ENCODE peak calls at places on chromosome 11, in eight cellular contexts. Z is esophagus squamous epithelium, P is AG04450, I is kidney epithelial cell, A is Peyer's patch, U is suprapubic skin, C is IMR-90, M is gastrocnemius medialis. V is an unnamed sample. For H3K27me3, the result is how much of the 10 kb centered on the place peaks cover.

GRCh38 chr11:64724863-64725535 is 2.0 kb upstream of the NRXN2 start:
- DNase-seq in Z (no peak), P (no peak), I (no peak), A (no peak), U (no peak), C (no peak), M (no peak), V (no peak)

GRCh38 chr11:130620566-130620965 is 172.1 kb downstream of the ADAMTS15 start:
- DNase-seq in Z (no peak), P (no peak), I (no peak), A (no peak), U (no peak), C (no peak), M (no peak), V (no peak)

GRCh38 chr11:16226245-16226644 is 130.1 kb downstream of the SOX6 start:
- DNase-seq in Z (no peak), P (no peak), I (peak), A (peak), U (no peak), C (peak), M (peak), V (no peak)

GRCh38 chr11:128472128-128473110 is 114.9 kb downstream of the ETS1 start:
- DNase-seq in Z (no peak), P (no peak), I (no peak), A (no peak), U (no peak), C (peak), M (no peak), V (no peak)

GRCh38 chr11:10762913-10763421 is 11.9 kb downstream of the CTR9 start:
- DNase-seq in Z (no peak), P (no peak), I (no peak), A (no peak), U (no peak), C (no peak), M (no peak), V (no peak)

GRCh38 chr11:47366020-47366490 is 12.3 kb downstream of the SPI1 start:
- DNase-seq in Z (no peak), P (no peak), I (no peak), A (no peak), U (no peak), C (no peak), M (no peak), V (no peak)

GRCh38 chr11:11988099-11988651 is 20.3 kb downstream of the DKK3 start:
- DNase-seq in Z (no peak), P (no peak), I (no peak), A (no peak), U (peak), C (peak), M (no peak), V (peak)

GRCh38 chr11:35967042-35967441 is 23.2 kb downstream of the LDLRAD3 start:
- DNase-seq in Z (no peak), P (no peak), I (no peak), A (no peak), U (no peak), C (no peak), M (no peak), V (no peak)

GRCh38 chr11:58027341-58027740 is 3.4 kb upstream of the OR6Q1 start:
- DNase-seq in Z (no peak), P (peak), I (no peak), A (no peak), U (no peak), C (peak), M (no peak), V (no peak)

GRCh38 chr11:115408036-115408911 is 95.9 kb downstream of the CADM1 start:
- DNase-seq in Z (no peak), P (no peak), I (no peak), A (no peak), U (no peak), C (peak), M (no peak), V (no peak)

GRCh38 chr11:61693897-61694840 is 14.0 kb downstream of the DAGLA start:
- DNase-seq in Z (no peak), P (no peak), I (no peak), A (no peak), U (no peak), C (no peak), M (no peak), V (no peak)

GRCh38 chr11:61193596-61193995 is 9.7 kb upstream of the PGA3 start:
- DNase-seq in Z (no peak), P (no peak), I (no peak), A (no peak), U (no peak), C (no peak), M (no peak), V (peak)

GRCh38 chr11:65501005-65501529 is 2.2 kb downstream of the MALAT1 start:
- DNase-seq in Z (no peak), P (no peak), I (no peak), A (no peak), U (no peak), C (peak), M (no peak), V (no peak)

DNA sequence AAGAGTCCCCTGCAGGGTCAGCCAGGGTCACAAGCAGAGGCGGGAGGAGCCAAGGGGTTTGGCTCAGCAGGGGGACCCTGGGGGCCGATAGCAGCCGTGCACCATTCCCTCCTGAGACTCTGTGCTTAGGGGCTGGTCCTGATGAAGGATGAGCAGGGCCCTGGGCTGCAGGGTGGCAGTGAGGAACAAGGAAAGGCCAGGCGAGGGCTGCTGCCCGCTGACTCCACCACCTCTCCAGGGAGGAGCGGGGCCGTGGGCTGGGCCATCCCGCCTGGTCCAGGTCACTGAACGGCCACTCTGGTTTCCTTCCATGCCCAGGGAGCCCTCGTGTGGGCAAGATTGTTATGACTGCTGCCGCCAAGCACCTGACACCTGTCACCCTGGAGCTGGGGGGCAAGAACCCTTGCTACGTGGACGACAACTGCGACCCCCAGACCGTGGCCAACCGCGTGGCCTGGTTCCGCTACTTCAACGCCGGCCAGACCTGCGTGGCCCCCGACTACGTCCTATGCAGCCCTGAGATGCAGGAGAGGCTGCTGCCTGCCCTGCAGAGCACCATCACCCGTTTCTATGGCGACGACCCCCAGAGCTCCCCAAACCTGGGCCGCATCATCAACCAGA is 9.2 kb upstream of the NDUFS8 start:
- DNase-seq in Z (no peak), P (no peak), I (no peak), A (peak), U (no peak), C (no peak), M (no peak), V (no peak)
- TF ChIP-seq CTCF in Z (no peak), P (no peak), I (peak), A (peak), U (no peak), C (peak), M (no peak), V (no peak)

DNA sequence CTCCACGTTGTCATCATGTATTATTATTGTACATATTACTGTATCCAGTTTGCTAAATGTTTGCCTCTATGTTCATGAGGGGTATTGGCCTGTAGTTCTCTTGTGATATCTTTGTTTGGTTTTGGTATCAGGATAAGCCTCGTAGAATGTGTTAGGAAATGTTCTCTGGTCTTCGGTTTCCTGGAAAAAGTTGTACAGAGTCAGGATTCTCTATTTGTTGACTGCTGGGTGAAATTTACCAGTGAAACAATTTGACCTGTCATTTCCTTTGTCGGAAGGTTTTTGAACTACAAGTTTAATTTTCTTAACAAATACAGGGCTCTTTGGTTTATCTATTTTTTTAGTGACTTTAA is 23.2 kb upstream of the KRTAP5-6 start:
- DNase-seq in Z (no peak), P (no peak), I (no peak), A (no peak), U (no peak), C (no peak), M (no peak), V (no peak)
- H3K27me3 ChIP-seq in Z (under half), P (under half), I (under half), A (under half), U (half or more), C (under half), M (under half), V (under half)

GRCh38 chr11:13891911-13892310 is 70.6 kb upstream of the SPON1 start:
- DNase-seq in Z (no peak), P (no peak), I (no peak), A (no peak), U (no peak), C (no peak), M (no peak), V (no peak)

GRCh38 chr11:13902456-13902855 is 60.1 kb upstream of the SPON1 start:
- DNase-seq in Z (no peak), P (no peak), I (no peak), A (no peak), U (no peak), C (no peak), M (no peak), V (no peak)

GRCh38 chr11:13897606-13898276 is 64.8 kb upstream of the SPON1 start:
- DNase-seq in Z (no peak), P (no peak), I (no peak), A (no peak), U (no peak), C (no peak), M (no peak), V (no peak)

GRCh38 chr11:13896175-13896989 is 66.1 kb upstream of the SPON1 start:
- DNase-seq in Z (no peak), P (no peak), I (peak), A (no peak), U (no peak), C (no peak), M (no peak), V (no peak)

DNA sequence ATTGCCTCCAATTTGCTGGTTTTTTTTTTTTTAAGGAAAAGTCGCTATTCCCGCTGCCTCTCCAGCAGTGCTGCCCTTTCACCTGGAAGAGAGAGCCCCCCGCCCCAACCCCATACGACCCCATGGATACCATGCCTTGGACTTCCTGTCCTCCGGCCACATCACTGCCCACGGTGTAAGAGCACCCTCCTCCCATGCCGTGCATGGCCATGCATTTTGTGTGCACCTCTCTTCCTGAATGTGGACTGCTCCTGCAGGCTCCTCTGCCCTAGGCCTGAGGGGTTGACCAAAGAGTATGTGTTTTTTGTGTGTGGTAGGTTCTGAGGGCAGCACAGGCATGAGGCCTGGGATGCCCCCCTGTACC is 65.6 kb upstream of the SPON1 start:
- DNase-seq in Z (no peak), P (no peak), I (no peak), A (no peak), U (no peak), C (no peak), M (no peak), V (no peak)
- H3K4me3 ChIP-seq in Z (no peak), P (no peak), I (no peak), A (no peak), U (no peak), C (no peak), M (no peak), V (no peak)

GRCh38 chr11:2531277-2531986 is 86.6 kb downstream of the KCNQ1 start:
- DNase-seq in Z (no peak), P (peak), I (no peak), A (peak), U (no peak), C (peak), M (peak), V (peak)
- TF ChIP-seq CTCF in Z (peak), P (peak), I (peak), A (peak), U (peak), C (peak), M (peak), V (peak)

GRCh38 chr11:114059984-114060401 is 482 bp downstream of the ZBTB16 start:
- DNase-seq in Z (no peak), P (no peak), I (no peak), A (peak), U (no peak), C (no peak), M (peak), V (no peak)

GRCh38 chr11:114058871-114059277 is 637 bp upstream of the ZBTB16 start:
- DNase-seq in Z (no peak), P (no peak), I (no peak), A (no peak), U (no peak), C (no peak), M (peak), V (no peak)

GRCh38 chr11:114061053-114062049 is 1.8 kb downstream of the ZBTB16 start:
- DNase-seq in Z (no peak), P (no peak), I (no peak), A (peak), U (peak), C (no peak), M (peak), V (no peak)

GRCh38 chr11:114059278-114059983 is at the start of gene ZBTB16:
- DNase-seq in Z (no peak), P (no peak), I (no peak), A (peak), U (peak), C (no peak), M (peak), V (peak)

GRCh38 chr11:114060402-114061052 is 1.0 kb downstream of the ZBTB16 start:
- DNase-seq in Z (no peak), P (no peak), I (no peak), A (peak), U (peak), C (no peak), M (peak), V (no peak)
- H3K27me3 ChIP-seq in Z (under half), P (half or more), I (half or more), A (under half), U (under half), C (half or more), M (under half), V (under half)

GRCh38 chr11:117600261-117600783 is 196.7 kb downstream of the DSCAML1 start:
- DNase-seq in Z (no peak), P (no peak), I (no peak), A (no peak), U (no peak), C (no peak), M (no peak), V (no peak)

GRCh38 chr11:117597083-117597482 is 199.9 kb downstream of the DSCAML1 start:
- DNase-seq in Z (no peak), P (no peak), I (no peak), A (no peak), U (no peak), C (peak), M (no peak), V (no peak)

GRCh38 chr11:117605331-117605730 is 191.7 kb downstream of the DSCAML1 start:
- DNase-seq in Z (no peak), P (no peak), I (no peak), A (no peak), U (no peak), C (no peak), M (no peak), V (no peak)

GRCh38 chr11:117604349-117604995 is 192.5 kb downstream of the DSCAML1 start:
- DNase-seq in Z (no peak), P (no peak), I (no peak), A (no peak), U (no peak), C (peak), M (no peak), V (no peak)

GRCh38 chr11:117600976-117601708 is 195.9 kb downstream of the DSCAML1 start:
- DNase-seq in Z (no peak), P (no peak), I (no peak), A (no peak), U (no peak), C (no peak), M (no peak), V (no peak)
- H3K4me3 ChIP-seq in Z (no peak), P (no peak), I (no peak), A (no peak), U (no peak), C (no peak), M (no peak), V (no peak)

GRCh38 chr11:1387961-1388762 is 1.6 kb upstream of the BRSK2 start:
- DNase-seq in Z (no peak), P (no peak), I (no peak), A (no peak), U (no peak), C (no peak), M (no peak), V (no peak)

GRCh38 chr11:1389932-1390587 is at the start of gene BRSK2:
- DNase-seq in Z (no peak), P (no peak), I (no peak), A (no peak), U (no peak), C (no peak), M (no peak), V (no peak)

GRCh38 chr11:1388763-1389102 is 1.0 kb upstream of the BRSK2 start:
- DNase-seq in Z (no peak), P (no peak), I (no peak), A (no peak), U (no peak), C (no peak), M (no peak), V (no peak)

GRCh38 chr11:1390603-1391164 is 950 bp downstream of the BRSK2 start:
- DNase-seq in Z (no peak), P (no peak), I (no peak), A (no peak), U (no peak), C (peak), M (no peak), V (no peak)

DNA sequence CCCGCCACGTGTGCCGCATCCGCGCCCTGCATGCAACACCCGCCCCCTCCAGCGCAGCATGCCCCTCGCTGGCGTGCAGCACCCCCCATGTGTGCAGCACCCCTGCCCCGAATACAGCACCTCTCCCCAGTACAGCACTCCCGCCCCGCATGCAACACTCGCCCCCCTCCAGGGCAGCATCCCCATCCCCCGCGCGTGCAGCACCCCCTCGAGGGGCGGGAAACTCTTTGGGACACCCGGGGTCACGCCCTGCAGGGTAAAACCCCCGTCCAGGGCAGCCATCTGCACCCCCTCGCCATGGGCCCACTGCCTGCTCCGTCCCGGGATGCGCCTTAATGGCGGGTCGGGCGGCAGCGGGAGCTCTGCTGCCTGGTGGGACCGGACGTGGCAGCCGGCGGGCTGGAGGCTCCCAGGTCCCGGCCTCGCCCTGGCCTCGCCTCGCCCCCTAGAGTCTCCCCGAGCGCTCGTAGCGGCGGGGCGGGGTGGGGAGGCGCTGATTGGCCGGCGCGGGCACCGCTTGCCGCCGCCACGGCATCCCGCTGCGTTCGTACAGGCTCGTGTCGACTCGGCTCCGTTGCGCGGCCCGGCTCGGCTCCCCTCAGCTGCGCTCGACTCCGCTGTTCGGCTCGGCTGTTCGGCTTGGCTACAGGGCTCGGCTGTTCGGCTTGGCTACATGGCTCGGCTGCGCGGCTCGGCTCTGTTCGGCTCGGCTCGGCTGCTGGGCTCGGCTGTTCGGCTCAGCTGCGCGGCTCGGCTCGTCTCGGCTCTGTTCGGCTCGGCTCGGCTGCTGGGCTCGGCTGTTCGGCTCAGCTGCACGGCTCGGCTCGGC is 417 bp upstream of the BRSK2 start:
- DNase-seq in Z (peak), P (peak), I (peak), A (peak), U (peak), C (peak), M (peak), V (peak)
- TF ChIP-seq CTCF in Z (no peak), P (peak), I (no peak), A (peak), U (no peak), C (peak), M (no peak), V (no peak)

V was measured in ascending aorta.